ENCODE peak calls at places on chromosomes 7 and 10, in four cellular contexts. Z is fibroblast of lung, R is esophagus muscularis mucosa, Q is AG09319. J is an unnamed sample.

GRCh38 chr10:84293574-84294016 is 34.8 kb upstream of the CCSER2 start:
- DNase-seq in Z (no peak), R (no peak), Q (no peak), J (no peak)

GRCh38 chr7:73850781-73851207 is 8.5 kb upstream of the METTL27 start:
- DNase-seq in Z (peak; percentile 99), R (no peak), Q (peak; percentile 96), J (no peak)

GRCh38 chr7:6637544-6638229 is 569 bp downstream of the ZNF316 start:
- DNase-seq in Z (peak; percentile 14), R (no peak), Q (no peak), J (no peak)

GRCh38 chr7:66696774-66697191 is 43.8 kb upstream of the RABGEF1 start:
- DNase-seq in Z (peak; percentile 10), R (no peak), Q (no peak), J (peak; percentile 64)

GRCh38 chr10:73774637-73775036 is 7.2 kb upstream of the CHCHD1 start:
- DNase-seq in Z (peak; percentile 31), R (no peak), Q (peak; percentile 14), J (no peak)

GRCh38 chr7:11795231-11795630 is 36.8 kb downstream of the THSD7A start:
- DNase-seq in Z (no peak), R (no peak), Q (no peak), J (no peak)

GRCh38 chr7:30564243-30564892 is 30.3 kb upstream of the GARS1 start:
- DNase-seq in Z (peak; percentile 73), R (no peak), Q (peak; percentile 60), J (peak; percentile 93)

GRCh38 chr7:149790146-149790548 is 16.8 kb upstream of the ZNF467 start:
- DNase-seq in Z (no peak), R (no peak), Q (no peak), J (no peak)

GRCh38 chr10:59004392-59004791 is 172.1 kb upstream of the PHYHIPL start:
- DNase-seq in Z (no peak), R (no peak), Q (no peak), J (no peak)

GRCh38 chr10:70889291-70889690 is 926 bp upstream of the PCBD1 start:
- DNase-seq in Z (no peak), R (no peak), Q (no peak), J (no peak)

GRCh38 chr7:127532736-127533135 is 52.7 kb downstream of the GCC1 start:
- DNase-seq in Z (peak; percentile 40), R (no peak), Q (no peak), J (no peak)

GRCh38 chr10:65142641-65143435 is 1621.6 kb downstream of the REEP3 start:
- DNase-seq in Z (no peak), R (no peak), Q (no peak), J (no peak)

GRCh38 chr10:75229961-75230360 is 5.8 kb downstream of the COMTD1 start:
- DNase-seq in Z (peak; percentile 55), R (no peak), Q (no peak), J (no peak)

GRCh38 chr10:75228834-75229233 is 6.9 kb downstream of the COMTD1 start:
- DNase-seq in Z (no peak), R (no peak), Q (no peak), J (no peak)

GRCh38 chr10:75228278-75228677 is 7.5 kb downstream of the COMTD1 start:
- DNase-seq in Z (no peak), R (no peak), Q (no peak), J (no peak)

GRCh38 chr10:75231672-75232581 is 3.8 kb downstream of the COMTD1 start:
- DNase-seq in Z (no peak), R (no peak), Q (no peak), J (no peak)

GRCh38 chr10:75230600-75231038 is 5.1 kb downstream of the COMTD1 start:
- DNase-seq in Z (peak; percentile 73), R (peak; percentile 97), Q (peak; percentile 59), J (peak; percentile 95)
- TF ChIP-seq CTCF in Z (peak; percentile 96), R (peak; percentile 90), Q (peak; percentile 94), J (peak; percentile 94)

DNA sequence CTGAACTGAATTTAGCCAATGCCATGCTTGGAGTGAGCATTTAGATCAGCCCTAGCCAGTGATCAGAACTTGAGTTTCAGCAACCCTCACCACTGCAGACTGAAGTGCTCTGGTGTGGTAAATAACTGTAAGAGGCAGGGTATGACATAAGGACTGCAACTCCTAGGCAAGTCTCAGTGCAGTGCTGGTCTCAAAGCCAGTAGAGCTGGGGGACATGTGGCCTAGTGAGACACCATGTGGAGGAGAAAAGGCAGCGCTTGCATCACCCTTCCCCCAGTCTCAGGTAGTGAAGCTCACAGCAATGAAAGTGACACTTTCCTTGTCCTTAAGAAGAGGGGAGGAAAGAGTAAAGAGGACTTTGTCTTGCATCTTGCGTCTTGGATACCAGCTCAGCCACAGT is 386.8 kb upstream of the POT1 start:
- DNase-seq in Z (peak; percentile 2), R (no peak), Q (no peak), J (no peak)
- TF ChIP-seq CTCF in Z (no peak), R (no peak), Q (no peak), J (peak; percentile 37)

GRCh38 chr7:16564909-16565426 is 38.3 kb downstream of the LRRC72 start:
- DNase-seq in Z (peak; percentile 33), R (no peak), Q (peak; percentile 10), J (no peak)
- TF ChIP-seq CTCF in Z (peak; percentile 64), R (peak; percentile 78), Q (peak; percentile 64), J (peak; percentile 81)

DNA sequence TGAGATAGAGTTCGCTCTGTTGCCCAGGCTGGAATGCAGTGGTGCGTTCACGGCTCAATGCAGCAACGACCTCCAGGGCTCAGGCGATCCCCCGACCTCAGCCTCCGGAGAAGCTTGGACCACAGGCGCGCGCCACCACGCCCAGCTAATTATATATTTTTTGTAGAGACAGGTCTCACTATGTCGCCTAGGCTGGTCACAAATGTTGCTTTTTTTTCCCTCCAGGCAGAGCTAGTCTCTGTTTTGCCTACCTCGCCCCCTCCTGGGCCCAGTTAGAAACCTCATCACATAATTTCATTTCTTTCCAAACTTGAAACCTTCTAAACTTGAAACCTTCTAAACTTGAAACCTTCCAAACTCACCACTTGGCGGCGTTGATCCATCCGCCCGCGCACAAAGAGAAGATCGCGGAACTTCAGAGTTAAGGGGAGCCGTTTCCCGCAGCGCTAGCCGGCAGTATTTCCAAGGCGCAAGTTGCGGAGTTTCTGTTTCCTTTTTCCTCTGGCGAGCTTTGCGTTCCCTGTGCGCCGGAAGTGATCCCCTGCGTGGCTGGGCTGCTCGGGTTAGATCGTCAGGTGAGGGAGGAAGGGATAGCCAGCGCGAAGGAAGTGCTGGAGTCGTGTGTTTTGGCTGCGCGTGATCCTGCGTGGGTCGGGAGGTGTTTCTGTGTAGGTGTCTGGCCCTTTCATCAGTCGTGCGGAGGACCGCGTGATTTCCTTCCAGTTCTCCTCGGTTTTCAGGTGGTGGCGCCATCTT is at the start of gene SSBP1:
- DNase-seq in Z (peak; percentile 96), R (peak; percentile 96), Q (peak; percentile 93), J (peak; percentile 96)
- TF ChIP-seq CTCF in Z (peak; percentile 81), R (peak; percentile 76), Q (peak; percentile 89), J (peak; percentile 84)

DNA sequence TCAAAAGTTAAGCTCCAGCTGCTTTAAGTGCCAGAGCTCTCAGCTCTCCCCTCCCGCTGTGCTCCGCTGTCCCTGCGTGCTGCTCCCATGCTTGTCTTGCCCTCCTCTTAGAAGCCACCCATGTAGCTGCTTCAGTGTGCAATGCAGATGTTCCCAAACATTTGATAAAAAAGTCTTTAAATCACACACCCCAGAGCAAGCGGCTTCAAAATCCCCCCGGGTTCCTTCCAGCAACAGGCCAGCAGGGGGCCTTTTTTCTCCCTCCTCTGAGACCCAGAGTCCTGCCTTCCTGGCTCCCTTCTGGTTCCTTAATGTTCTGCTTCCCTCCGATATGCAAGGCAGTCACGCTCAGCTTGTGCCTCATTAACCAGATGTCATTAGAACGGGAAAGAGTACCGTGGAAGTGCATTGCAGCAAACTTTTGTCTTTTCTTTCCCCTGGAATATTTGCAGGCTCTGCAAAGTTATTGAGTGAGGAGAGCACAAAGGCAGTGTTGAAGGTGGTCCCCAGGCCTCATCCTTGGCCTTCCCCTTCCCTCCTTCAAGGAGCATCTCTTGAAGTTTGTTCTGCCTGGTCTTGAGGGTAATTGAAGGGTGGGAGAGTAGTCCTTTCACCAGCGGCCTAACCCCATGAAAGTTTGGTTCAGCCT is 25.5 kb downstream of the LDB3 start:
- DNase-seq in Z (peak; percentile 43), R (no peak), Q (peak; percentile 48), J (no peak)
- TF ChIP-seq CTCF in Z (peak; percentile 78), R (peak; percentile 48), Q (peak; percentile 86), J (peak; percentile 71)

GRCh38 chr7:1916621-1916970 is 246.5 kb downstream of the ELFN1 start:
- DNase-seq in Z (no peak), R (no peak), Q (no peak), J (no peak)
- TF ChIP-seq CTCF in Z (no peak), R (no peak), Q (no peak), J (no peak)

GRCh38 chr7:70720191-70720873 is 411.6 kb upstream of the GALNT17 start:
- DNase-seq in Z (no peak), R (no peak), Q (no peak), J (no peak)
- TF ChIP-seq CTCF in Z (no peak), R (no peak), Q (no peak), J (no peak)

J was measured in osteocyte.